ENCODE peak calls at places on chromosomes 6 and 20, in nine cellular contexts. V, B, O, H, C, U, L, T and X are unnamed samples.

GRCh38 chr6:132414761-132415160 is 13.5 kb upstream of the MOXD1 start:
- DNase-seq in B (peak; percentile 49), L (no peak), V (no peak), U (no peak), C (peak; percentile 36), O (no peak), T (no peak), H (no peak), X (no peak)

GRCh38 chr6:88574666-88575065 is 388.8 kb downstream of the RNGTT start:
- DNase-seq in L (no peak), C (no peak), B (no peak), V (no peak), H (no peak), U (no peak), O (no peak), T (no peak), X (no peak)

GRCh38 chr6:17640477-17640917 is 40.4 kb downstream of the FAM8A1 start:
- DNase-seq in T (no peak), O (peak; percentile 35), L (no peak), C (no peak), H (peak; percentile 57), V (no peak), U (no peak), B (peak; percentile 82), X (no peak)

GRCh38 chr20:6665621-6666345 is 101.7 kb upstream of the BMP2 start:
- DNase-seq in O (no peak), H (peak; percentile 17), L (no peak), B (peak; percentile 11), C (no peak), T (no peak), V (no peak), U (no peak), X (no peak)

GRCh38 chr6:134035823-134036296 is 16.6 kb downstream of the SLC2A12 start:
- DNase-seq in C (peak; percentile 61), L (no peak), V (no peak), T (no peak), U (no peak), H (peak; percentile 48), B (peak; percentile 57), O (peak; percentile 64), X (no peak)

GRCh38 chr6:142887534-142887933 is 57.4 kb downstream of the HIVEP2 start:
- DNase-seq in C (no peak), U (no peak), H (no peak), O (no peak), T (no peak), V (no peak), B (no peak), L (no peak), X (no peak)

GRCh38 chr6:35093118-35093445 is 48.1 kb downstream of the TCP11 start:
- DNase-seq in L (no peak), O (peak; percentile 8), B (no peak), C (no peak), U (peak; percentile 50), T (no peak), H (peak; percentile 70), V (no peak), X (no peak)

GRCh38 chr6:110813813-110814487 is 1.3 kb downstream of the CDK19 start:
- DNase-seq in C (no peak), U (no peak), H (peak; percentile 1), B (peak; percentile 29), O (no peak), L (no peak), T (no peak), V (no peak), X (no peak)

GRCh38 chr6:157430834-157431233 is 49.8 kb downstream of the ZDHHC14 start:
- DNase-seq in T (no peak), V (no peak), C (no peak), H (no peak), B (no peak), L (no peak), O (no peak), U (no peak), X (no peak)

GRCh38 chr20:31833130-31833930 is 12.1 kb downstream of the FOXS1 start:
- DNase-seq in V (peak; percentile 78), T (no peak), B (peak; percentile 56), U (no peak), O (peak; percentile 20), C (peak; percentile 48), L (peak; percentile 85), H (no peak), X (peak; percentile 55)

GRCh38 chr6:118356054-118356453 is 192.0 kb upstream of the PLN start:
- DNase-seq in H (peak; percentile 48), O (peak; percentile 41), C (no peak), T (peak; percentile 9), B (no peak), L (no peak), U (peak; percentile 8), V (no peak), X (no peak)

DNA sequence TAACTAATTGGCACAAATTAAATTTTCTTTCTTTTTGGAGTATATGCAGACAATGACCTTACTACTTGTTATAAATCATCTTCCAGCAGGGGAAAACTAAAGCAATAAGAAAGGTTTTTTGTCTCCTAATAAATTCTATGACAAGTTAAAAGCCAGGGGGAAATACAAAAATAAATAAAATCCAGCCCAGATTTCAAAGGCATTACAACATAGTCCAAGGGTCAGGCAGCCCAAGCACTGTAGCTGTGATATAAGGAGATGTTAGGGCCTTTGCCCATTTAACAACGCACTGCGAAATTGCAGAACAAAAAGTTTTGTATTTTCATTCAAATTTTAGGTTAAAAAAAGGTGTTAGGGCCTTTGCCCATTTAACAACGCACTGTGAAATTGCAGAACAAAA is 27.5 kb upstream of the CNKSR3 start:
- DNase-seq in C (no peak), U (no peak), L (no peak), B (no peak), O (no peak), V (no peak), T (no peak), H (no peak), X (no peak)
- H3K4me3 ChIP-seq in C (no peak overlapping the region), U (no peak overlapping the region), L (no peak overlapping the region), B (no peak overlapping the region), O (no peak overlapping the region), V (no peak overlapping the region), T (no peak overlapping the region), H (no peak overlapping the region), X (no peak overlapping the region)

DNA sequence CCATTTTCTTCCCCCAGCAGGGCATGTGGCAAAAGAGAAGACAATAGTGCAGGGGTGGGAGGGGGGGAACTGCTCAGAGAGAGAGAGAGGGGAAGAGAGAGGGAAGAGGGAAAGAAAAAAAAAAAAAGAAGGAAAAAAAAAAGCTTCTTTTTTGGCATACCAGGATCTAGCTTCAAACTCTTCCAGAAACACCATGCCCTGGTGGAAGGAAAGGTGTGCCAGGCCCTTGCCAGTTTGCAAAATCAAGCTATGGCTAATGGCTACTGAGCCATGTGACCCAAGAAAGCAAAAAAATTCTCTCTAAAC is 326 bp downstream of the ZMYND8 start:
- DNase-seq in B (no peak), V (no peak), O (no peak), U (no peak), H (no peak), C (no peak), L (no peak), T (no peak), X (no peak)
- H3K4me3 ChIP-seq in B (peak overlapping the region; percentile 56), V (no peak overlapping the region), O (no peak overlapping the region), U (no peak overlapping the region), H (peak overlapping the region; percentile 40), C (peak overlapping the region; percentile 42), L (peak overlapping the region; percentile 13), T (peak overlapping the region; percentile 52), X (peak overlapping the region; percentile 68)

GRCh38 chr20:46312075-46312944 is 4.0 kb upstream of the CDH22 start:
- DNase-seq in U (no peak), B (no peak), C (no peak), L (no peak), H (no peak), V (no peak), T (no peak), O (no peak), X (no peak)
- H3K4me3 ChIP-seq in U (no peak overlapping the region), B (no peak overlapping the region), C (no peak overlapping the region), L (no peak overlapping the region), H (no peak overlapping the region), V (no peak overlapping the region), T (no peak overlapping the region), O (no peak overlapping the region), X (no peak overlapping the region)

GRCh38 chr6:167122827-167123657 is at the start of gene CCR6:
- DNase-seq in O (no peak), V (no peak), B (no peak), L (no peak), U (no peak), T (no peak), H (no peak), C (no peak), X (no peak)
- H3K4me3 ChIP-seq in O (no peak within 1 kb of the TSS), V (no peak within 1 kb of the TSS), B (no peak within 1 kb of the TSS), L (peak within 1 kb of the TSS; percentile 33), U (no peak within 1 kb of the TSS), T (no peak within 1 kb of the TSS), H (no peak within 1 kb of the TSS), C (no peak within 1 kb of the TSS), X (peak within 1 kb of the TSS; percentile 30)

GRCh38 chr6:129943637-129944271 is 74.6 kb upstream of the L3MBTL3 start:
- DNase-seq in U (no peak), L (no peak), C (no peak), O (no peak), V (no peak), B (no peak), H (no peak), T (no peak), X (no peak)
- H3K4me3 ChIP-seq in U (no peak overlapping the region), L (no peak overlapping the region), C (no peak overlapping the region), O (no peak overlapping the region), V (no peak overlapping the region), B (no peak overlapping the region), H (no peak overlapping the region), T (no peak overlapping the region), X (no peak overlapping the region)

GRCh38 chr20:41365785-41366545 is 653 bp downstream of the EMILIN3 start:
- DNase-seq in C (no peak), H (no peak), V (no peak), L (no peak), O (no peak), B (no peak), U (no peak), T (no peak), X (no peak)
- H3K4me3 ChIP-seq in C (no peak overlapping the region), H (no peak overlapping the region), V (peak overlapping the region; percentile 17), L (no peak overlapping the region), O (peak overlapping the region; percentile 17), B (peak overlapping the region; percentile 18), U (peak overlapping the region; percentile 6), T (no peak overlapping the region), X (no peak overlapping the region)

GRCh38 chr20:50799176-50799889 is 4.5 kb downstream of the BCAS4 start:
- DNase-seq in H (no peak), L (peak; percentile 72), T (no peak), U (no peak), V (no peak), C (no peak), B (no peak), O (no peak), X (no peak)

GRCh38 chr20:50799890-50800550 is 5.2 kb downstream of the BCAS4 start:
- DNase-seq in U (no peak), V (no peak), B (no peak), T (no peak), H (no peak), O (no peak), C (no peak), L (peak; percentile 65), X (no peak)

GRCh38 chr20:50801747-50802125 is 6.9 kb downstream of the BCAS4 start:
- DNase-seq in T (no peak), V (no peak), C (no peak), H (no peak), O (no peak), U (no peak), L (peak; percentile 53), B (no peak), X (no peak)

GRCh38 chr20:50804453-50805348 is 9.8 kb downstream of the BCAS4 start:
- DNase-seq in T (no peak), V (no peak), U (no peak), C (no peak), O (no peak), H (no peak), L (no peak), B (no peak), X (peak; percentile 37)

GRCh38 chr20:50802289-50802688 is 7.4 kb downstream of the BCAS4 start:
- DNase-seq in O (no peak), U (no peak), L (peak; percentile 67), C (no peak), T (no peak), B (no peak), H (no peak), V (no peak), X (no peak)
- H3K4me3 ChIP-seq in O (no peak overlapping the region), U (no peak overlapping the region), L (no peak overlapping the region), C (no peak overlapping the region), T (no peak overlapping the region), B (no peak overlapping the region), H (no peak overlapping the region), V (no peak overlapping the region), X (no peak overlapping the region)